ENCODE peak calls at places on chromosomes 3 and 15, in nine cellular contexts. One of them, this sample, is unnamed.

GRCh38 chr3:186109897-186110803 is 1.3 kb upstream of the ETV5 start:
- DNase-seq in fibroblast of mammary gland: peak
- DNase-seq in thoracic aorta: no peak
- DNase-seq in fibroblast of pulmonary artery: peak
- DNase-seq in HT1080: no peak
- DNase-seq in activated CD4-positive, CD25-positive, alpha-beta regulatory T cell: no peak
- DNase-seq in posterior vena cava: peak
- DNase-seq in HuH-7: peak
- DNase-seq in activated T-cell treated with anti-CD3 and anti-CD28 coated beads for 1 hour: no peak
- DNase-seq in this sample: peak

GRCh38 chr15:56496635-56497034 is 31.7 kb upstream of the MNS1 start:
- DNase-seq in HuH-7: peak
- DNase-seq in posterior vena cava: no peak
- DNase-seq in activated T-cell treated with anti-CD3 and anti-CD28 coated beads for 1 hour: no peak
- DNase-seq in thoracic aorta: no peak
- DNase-seq in activated CD4-positive, CD25-positive, alpha-beta regulatory T cell: no peak
- DNase-seq in fibroblast of pulmonary artery: peak
- DNase-seq in fibroblast of mammary gland: peak
- DNase-seq in HT1080: peak
- DNase-seq in this sample: peak

GRCh38 chr15:30675126-30675525 is 49.2 kb downstream of the ARHGAP11B start:
- DNase-seq in activated CD4-positive, CD25-positive, alpha-beta regulatory T cell: no peak
- DNase-seq in thoracic aorta: no peak
- DNase-seq in fibroblast of mammary gland: peak
- DNase-seq in activated T-cell treated with anti-CD3 and anti-CD28 coated beads for 1 hour: no peak
- DNase-seq in posterior vena cava: no peak
- DNase-seq in HuH-7: no peak
- DNase-seq in fibroblast of pulmonary artery: peak
- DNase-seq in HT1080: no peak
- DNase-seq in this sample: no peak

GRCh38 chr3:75294124-75294523 is 370.0 kb upstream of the FRG2C start:
- DNase-seq in posterior vena cava: no peak
- DNase-seq in HT1080: peak
- DNase-seq in fibroblast of pulmonary artery: peak
- DNase-seq in fibroblast of mammary gland: peak
- DNase-seq in thoracic aorta: no peak
- DNase-seq in activated CD4-positive, CD25-positive, alpha-beta regulatory T cell: no peak
- DNase-seq in activated T-cell treated with anti-CD3 and anti-CD28 coated beads for 1 hour: no peak
- DNase-seq in HuH-7: peak
- DNase-seq in this sample: peak

GRCh38 chr3:114067804-114068203 is 11.3 kb downstream of the QTRT2 start:
- DNase-seq in thoracic aorta: no peak
- DNase-seq in activated T-cell treated with anti-CD3 and anti-CD28 coated beads for 1 hour: no peak
- DNase-seq in posterior vena cava: no peak
- DNase-seq in HT1080: no peak
- DNase-seq in fibroblast of mammary gland: no peak
- DNase-seq in HuH-7: no peak
- DNase-seq in activated CD4-positive, CD25-positive, alpha-beta regulatory T cell: no peak
- DNase-seq in fibroblast of pulmonary artery: no peak
- DNase-seq in this sample: no peak

GRCh38 chr3:71201939-71202338 is 381.6 kb downstream of the FOXP1 start:
- DNase-seq in activated CD4-positive, CD25-positive, alpha-beta regulatory T cell: no peak
- DNase-seq in activated T-cell treated with anti-CD3 and anti-CD28 coated beads for 1 hour: no peak
- DNase-seq in HuH-7: no peak
- DNase-seq in fibroblast of pulmonary artery: peak
- DNase-seq in HT1080: no peak
- DNase-seq in posterior vena cava: peak
- DNase-seq in thoracic aorta: peak
- DNase-seq in fibroblast of mammary gland: peak
- DNase-seq in this sample: no peak

GRCh38 chr3:141421639-141422319 is 53.5 kb downstream of the ZBTB38 start:
- DNase-seq in posterior vena cava: no peak
- DNase-seq in fibroblast of pulmonary artery: peak
- DNase-seq in fibroblast of mammary gland: peak
- DNase-seq in thoracic aorta: no peak
- DNase-seq in HuH-7: no peak
- DNase-seq in activated T-cell treated with anti-CD3 and anti-CD28 coated beads for 1 hour: no peak
- DNase-seq in activated CD4-positive, CD25-positive, alpha-beta regulatory T cell: no peak
- DNase-seq in HT1080: peak
- DNase-seq in this sample: no peak

GRCh38 chr3:179015551-179016020 is 56.0 kb downstream of the ZMAT3 start:
- DNase-seq in thoracic aorta: no peak
- DNase-seq in HT1080: peak
- DNase-seq in posterior vena cava: no peak
- DNase-seq in activated T-cell treated with anti-CD3 and anti-CD28 coated beads for 1 hour: peak
- DNase-seq in activated CD4-positive, CD25-positive, alpha-beta regulatory T cell: peak
- DNase-seq in fibroblast of mammary gland: peak
- DNase-seq in fibroblast of pulmonary artery: peak
- DNase-seq in HuH-7: peak
- DNase-seq in this sample: peak

GRCh38 chr15:99708563-99708962 is 24.7 kb downstream of the LYSMD4 start:
- DNase-seq in thoracic aorta: peak
- DNase-seq in posterior vena cava: peak
- DNase-seq in fibroblast of mammary gland: peak
- DNase-seq in HT1080: peak
- DNase-seq in activated CD4-positive, CD25-positive, alpha-beta regulatory T cell: no peak
- DNase-seq in activated T-cell treated with anti-CD3 and anti-CD28 coated beads for 1 hour: no peak
- DNase-seq in fibroblast of pulmonary artery: peak
- DNase-seq in HuH-7: no peak
- DNase-seq in this sample: peak